ENCODE peak calls at places on chromosomes 2 and 18, in five cellular contexts. R is dorsolateral prefrontal cortex; T is right lobe of liver; U is CD4-positive, alpha-beta T cell; N is transverse colon. B is an unnamed sample.

GRCh38 chr18:23498877-23499570 is 4.3 kb upstream of the RMC1 start:
- DNase-seq in U (peak; percentile 63), N (peak; percentile 72), T (peak; percentile 76), R (peak; percentile 74), B (no peak)

GRCh38 chr2:214731008-214731407 is 78.5 kb downstream of the BARD1 start:
- DNase-seq in U (no peak), N (no peak), R (no peak), T (no peak), B (no peak)

GRCh38 chr2:160666019-160666676 is 172.5 kb upstream of the RBMS1 start:
- DNase-seq in U (no peak), T (no peak), N (no peak), R (no peak), B (no peak)

GRCh38 chr2:150607471-150607870 is 120.0 kb upstream of the RND3 start:
- DNase-seq in T (no peak), R (no peak), N (no peak), U (no peak), B (no peak)

GRCh38 chr2:191791953-191792560 is 54.8 kb downstream of the CAVIN2 start:
- DNase-seq in T (no peak), U (no peak), N (no peak), R (no peak), B (no peak)

GRCh38 chr18:73564073-73564472 is 583.6 kb downstream of the FBXO15 start:
- DNase-seq in U (no peak), N (no peak), R (no peak), T (no peak), B (no peak)

GRCh38 chr2:109529532-109530449 is 84.0 kb downstream of the SEPTIN10 start:
- DNase-seq in N (no peak), T (no peak), R (no peak), U (no peak), B (peak; percentile 54)

GRCh38 chr18:9428301-9428706 is 47.0 kb upstream of the RALBP1 start:
- DNase-seq in T (no peak), U (no peak), N (no peak), R (no peak), B (peak; percentile 68)

GRCh38 chr18:32879497-32879896 is 106.7 kb upstream of the KLHL14 start:
- DNase-seq in R (no peak), T (no peak), U (no peak), N (no peak), B (no peak)

GRCh38 chr2:85308951-85309555 is 18.7 kb downstream of the TGOLN2 start:
- DNase-seq in T (peak; percentile 82), N (peak; percentile 73), R (peak; percentile 62), U (no peak), B (peak; percentile 80)

GRCh38 chr2:163888591-163888990 is 152.8 kb upstream of the FIGN start:
- DNase-seq in T (no peak), R (no peak), N (no peak), U (no peak), B (no peak)

GRCh38 chr2:17626986-17627385 is 86.5 kb downstream of the VSNL1 start:
- DNase-seq in U (no peak), T (no peak), R (no peak), N (no peak), B (no peak)

GRCh38 chr2:63763336-63764056 is 78.2 kb upstream of the UGP2 start:
- DNase-seq in U (no peak), T (peak; percentile 57), N (no peak), R (no peak), B (no peak)

GRCh38 chr2:135063210-135063609 is 11.1 kb downstream of the RAB3GAP1 start:
- DNase-seq in R (no peak), N (no peak), U (no peak), T (no peak), B (no peak)

GRCh38 chr18:11293794-11294193 is 144.4 kb upstream of the PIEZO2 start:
- DNase-seq in N (no peak), T (no peak), U (no peak), R (no peak), B (no peak)

GRCh38 chr2:42905341-42906114 is 113.1 kb upstream of the HAAO start:
- DNase-seq in U (no peak), R (no peak), N (no peak), T (no peak), B (peak; percentile 71)

GRCh38 chr18:74493689-74494088 is 2.5 kb upstream of the CNDP2 start:
- DNase-seq in T (no peak), N (peak; percentile 59), R (peak; percentile 65), U (peak; percentile 57), B (no peak)

GRCh38 chr2:229780856-229781773 is 66.8 kb upstream of the DNER start:
- DNase-seq in U (no peak), T (no peak), N (no peak), R (no peak), B (no peak)

GRCh38 chr2:98749053-98749450 is 18.1 kb upstream of the MGAT4A start:
- DNase-seq in R (no peak), N (peak; percentile 26), U (no peak), T (no peak), B (no peak)

GRCh38 chr2:111671426-111672150 is 212.4 kb downstream of the ANAPC1 start:
- DNase-seq in N (peak; percentile 48), T (peak; percentile 90), R (no peak), U (no peak), B (no peak)

GRCh38 chr18:73419531-73419930 is 551.7 kb upstream of the NETO1 start:
- DNase-seq in N (no peak), U (no peak), T (no peak), R (no peak), B (no peak)

GRCh38 chr2:65545818-65546217 is 113.4 kb upstream of the SPRED2 start:
- DNase-seq in N (no peak), U (no peak), T (no peak), R (no peak), B (no peak)

GRCh38 chr2:120773186-120773800 is 37.6 kb downstream of the GLI2 start:
- DNase-seq in T (peak; percentile 42), N (no peak), R (peak; percentile 11), U (no peak), B (peak; percentile 45)

GRCh38 chr2:168490015-168490874 is 34.2 kb downstream of the CERS6 start:
- DNase-seq in N (no peak), T (no peak), U (no peak), R (no peak), B (no peak)
- H3K27ac ChIP-seq in N (peak overlapping the region; percentile 42), T (no peak overlapping the region), U (peak overlapping the region; percentile 42), R (no peak overlapping the region), B (no peak overlapping the region)

GRCh38 chr18:21904856-21905255 is 164.3 kb downstream of the MIB1 start:
- DNase-seq in R (no peak), T (no peak), U (no peak), N (no peak), B (no peak)
- H3K27ac ChIP-seq in R (no peak overlapping the region), T (no peak overlapping the region), U (no peak overlapping the region), N (no peak overlapping the region), B (no peak overlapping the region)

GRCh38 chr2:147636238-147636887 is 208.5 kb upstream of the ACVR2A start:
- DNase-seq in N (no peak), R (no peak), U (no peak), T (no peak), B (no peak)

GRCh38 chr2:147634801-147635200 is 210.0 kb upstream of the ACVR2A start:
- DNase-seq in T (no peak), R (no peak), N (no peak), U (no peak), B (no peak)

GRCh38 chr2:147632193-147632592 is 212.6 kb upstream of the ACVR2A start:
- DNase-seq in N (no peak), R (no peak), T (no peak), U (no peak), B (no peak)

GRCh38 chr2:147639891-147640290 is 204.9 kb upstream of the ACVR2A start:
- DNase-seq in N (no peak), T (no peak), U (no peak), R (no peak), B (no peak)

DNA sequence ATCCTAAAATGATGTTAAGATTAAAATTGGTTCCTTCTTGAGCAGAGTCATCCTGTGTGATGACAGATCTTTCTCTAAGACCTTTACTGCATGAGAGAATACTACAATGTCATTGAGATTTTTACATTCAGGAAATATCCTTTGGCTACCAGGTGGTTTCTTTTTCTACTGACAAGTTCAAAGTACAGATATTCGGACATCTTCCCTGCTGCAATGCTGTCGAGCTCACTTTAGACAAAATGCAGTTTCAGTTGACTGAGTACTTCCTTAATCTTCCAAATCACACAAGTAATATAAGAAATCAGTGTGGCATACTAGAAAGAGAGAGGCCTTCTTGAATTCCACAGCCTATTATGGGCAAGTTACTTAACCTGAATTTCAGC is 207.9 kb upstream of the ACVR2A start:
- DNase-seq in N (no peak), R (no peak), U (no peak), T (no peak), B (no peak)
- H3K27ac ChIP-seq in N (peak overlapping the region; percentile 8), R (no peak overlapping the region), U (no peak overlapping the region), T (no peak overlapping the region), B (no peak overlapping the region)

DNA sequence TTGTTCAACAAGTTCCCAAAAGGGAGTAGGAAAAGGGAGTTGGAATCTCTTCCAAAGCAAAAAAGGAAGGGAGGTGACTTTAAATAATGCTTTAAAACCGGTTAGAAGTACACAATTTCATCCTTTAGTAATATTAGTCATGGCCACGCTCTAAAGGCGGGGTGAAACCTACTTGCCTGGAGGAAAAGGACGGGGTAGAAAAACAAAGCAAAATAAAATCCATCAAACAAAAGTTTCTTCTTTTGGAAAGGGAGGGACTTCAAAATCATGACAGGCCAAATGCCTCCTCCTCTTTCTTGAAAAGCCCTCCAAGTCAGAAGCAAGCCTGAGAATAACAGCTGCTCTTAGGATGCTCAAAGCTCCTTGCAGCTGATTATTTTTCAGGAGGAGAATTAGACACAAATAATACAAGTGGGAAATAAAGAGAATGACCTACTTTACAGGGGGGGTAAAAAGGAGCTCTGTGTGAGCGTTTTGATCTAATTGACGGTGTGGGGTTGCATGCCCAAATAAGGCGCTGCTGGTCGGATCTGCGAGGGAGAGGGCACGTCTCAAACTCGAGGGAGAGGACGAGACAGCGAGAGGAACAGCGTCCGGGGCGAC is 1.8 kb upstream of the NPAS2 start:
- DNase-seq in U (no peak), N (no peak), T (no peak), R (no peak), B (no peak)
- H3K27ac ChIP-seq in U (no peak overlapping the region), N (peak overlapping the region; percentile 92), T (peak overlapping the region; percentile 44), R (peak overlapping the region; percentile 85), B (peak overlapping the region; percentile 81)